ENCODE peak calls at places on chromosomes 3 and 15, in five cellular contexts. Q is body of pancreas, F is brain microvascular endothelial cell, K is nephron progenitor cell, Z is breast epithelium. J is an unnamed sample.

GRCh38 chr3:184786271-184787010 is 25.5 kb upstream of the VPS8 start:
- DNase-seq in Q (peak), F (peak), Z (peak), K (no peak), J (no peak)

GRCh38 chr15:52653451-52653964 is 25.7 kb downstream of the ATOSA start:
- DNase-seq in F (peak), K (no peak), Q (no peak), Z (no peak), J (no peak)

GRCh38 chr3:138124689-138125420 is 7.3 kb downstream of the A4GNT start:
- DNase-seq in Z (no peak), K (no peak), Q (no peak), F (no peak), J (no peak)

GRCh38 chr3:13507247-13507790 is 27.2 kb downstream of the HDAC11 start:
- DNase-seq in Q (no peak), F (no peak), K (no peak), Z (no peak), J (no peak)

GRCh38 chr15:72796515-72797337 is 13.2 kb upstream of the ADPGK start:
- DNase-seq in K (peak), F (no peak), Q (peak), Z (no peak), J (peak)

GRCh38 chr15:42018306-42019224 is 2.3 kb downstream of the PLA2G4E start:
- DNase-seq in Q (no peak), K (no peak), F (no peak), Z (no peak), J (no peak)

GRCh38 chr3:160720123-160720746 is 35.8 kb upstream of the PPM1L start:
- DNase-seq in Z (no peak), Q (peak), F (no peak), K (no peak), J (no peak)

GRCh38 chr15:39953521-39953920 is 19.6 kb downstream of the EIF2AK4 start:
- DNase-seq in F (no peak), K (no peak), Q (no peak), Z (no peak), J (no peak)

GRCh38 chr3:52175416-52176187 is 21.4 kb upstream of the POC1A start:
- DNase-seq in Z (no peak), K (no peak), F (no peak), Q (no peak), J (no peak)

GRCh38 chr3:197833930-197834715 is 43.1 kb downstream of the LRCH3 start:
- DNase-seq in F (no peak), K (no peak), Q (no peak), Z (no peak), J (no peak)

GRCh38 chr3:196721097-196721496 is 8.9 kb downstream of the PIGX start:
- DNase-seq in K (no peak), F (no peak), Q (no peak), Z (no peak), J (no peak)

GRCh38 chr3:188978772-188979171 is 193.0 kb upstream of the TPRG1 start:
- DNase-seq in F (peak), K (no peak), Z (no peak), Q (peak), J (no peak)

GRCh38 chr3:64316971-64317370 is 91.7 kb upstream of the PRICKLE2 start:
- DNase-seq in Q (no peak), Z (no peak), K (no peak), F (peak), J (no peak)

DNA sequence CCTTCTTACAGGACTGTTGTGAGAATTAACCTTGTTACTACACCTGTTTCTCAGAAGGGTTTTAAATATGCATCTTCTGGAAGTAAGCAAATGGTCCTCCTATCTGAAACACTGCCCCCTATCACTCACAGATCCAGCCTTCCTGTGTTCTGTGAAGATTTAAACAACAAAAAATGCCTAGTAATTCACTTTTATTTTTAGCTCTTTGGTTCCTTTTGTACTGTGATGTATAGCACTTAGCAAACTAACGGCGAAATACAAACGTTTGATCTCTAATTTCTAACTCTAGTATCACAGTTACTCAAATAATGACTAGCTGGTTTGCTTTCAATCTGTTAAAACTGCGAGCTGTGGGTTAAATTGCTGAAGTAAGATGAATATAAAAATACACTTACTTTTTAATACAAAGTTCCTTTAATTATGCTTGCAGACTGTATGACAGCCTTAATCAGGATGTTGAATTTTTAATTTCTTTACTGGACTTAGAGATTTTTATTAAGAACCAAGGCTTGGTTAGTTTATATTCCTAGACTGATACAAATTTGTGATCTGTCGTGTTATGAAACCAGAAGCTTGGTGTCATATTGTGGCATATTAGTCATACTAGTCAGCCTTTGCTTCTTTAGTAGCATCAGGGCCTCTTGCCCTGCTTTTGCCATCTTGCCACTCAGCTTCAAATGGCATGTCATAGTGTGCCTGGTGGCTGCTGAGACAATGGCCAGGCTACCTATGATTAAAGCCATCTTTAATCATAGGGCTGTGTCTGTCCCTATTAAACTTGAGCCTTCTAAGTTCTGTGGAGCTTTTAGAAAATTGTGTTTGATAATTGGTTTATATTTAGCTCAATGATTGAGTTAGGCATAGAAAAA is 9.2 kb downstream of the EIF3J start:
- DNase-seq in Z (no peak), F (peak), Q (no peak), K (no peak), J (no peak)
- TF ChIP-seq CTCF in Z (no peak), F (peak), Q (no peak), K (no peak), J (peak)

GRCh38 chr15:38646716-38647115 is 82.1 kb upstream of the RASGRP1 start:
- DNase-seq in K (no peak), F (no peak), Z (no peak), Q (no peak), J (no peak)

GRCh38 chr15:38650936-38651327 is 86.3 kb upstream of the RASGRP1 start:
- DNase-seq in Z (no peak), Q (no peak), F (no peak), K (no peak), J (no peak)

GRCh38 chr15:38648116-38648843 is 83.7 kb upstream of the RASGRP1 start:
- DNase-seq in F (no peak), Q (no peak), Z (no peak), K (no peak), J (no peak)

GRCh38 chr15:38650384-38650783 is 85.8 kb upstream of the RASGRP1 start:
- DNase-seq in Z (no peak), K (no peak), Q (no peak), F (no peak), J (no peak)

GRCh38 chr15:38647683-38648082 is 83.1 kb upstream of the RASGRP1 start:
- DNase-seq in Q (peak), Z (no peak), F (no peak), K (no peak), J (no peak)
- TF ChIP-seq CTCF in Q (peak), Z (no peak), F (peak), K (peak), J (peak)

GRCh38 chr3:135240426-135240825 is 445.4 kb downstream of the EPHB1 start:
- DNase-seq in F (no peak), K (no peak), Q (no peak), Z (no peak), J (no peak)
- TF ChIP-seq CTCF in F (no peak), K (no peak), Q (no peak), Z (no peak), J (no peak)

GRCh38 chr3:71987828-71988227 is 202.9 kb upstream of the PROK2 start:
- DNase-seq in Q (no peak), K (no peak), Z (peak), F (no peak), J (no peak)

GRCh38 chr3:71984843-71985594 is 200.1 kb upstream of the PROK2 start:
- DNase-seq in F (no peak), Q (peak), Z (no peak), K (no peak), J (no peak)

GRCh38 chr3:71990545-71990944 is 205.6 kb upstream of the PROK2 start:
- DNase-seq in Q (no peak), K (no peak), Z (no peak), F (no peak), J (no peak)

GRCh38 chr3:71989165-71989564 is 204.2 kb upstream of the PROK2 start:
- DNase-seq in K (no peak), F (peak), Q (no peak), Z (no peak), J (no peak)

GRCh38 chr3:71987089-71987735 is 202.3 kb upstream of the PROK2 start:
- DNase-seq in Z (no peak), K (no peak), Q (no peak), F (peak), J (no peak)
- TF ChIP-seq CTCF in Z (no peak), K (peak), Q (no peak), F (peak), J (peak)

DNA sequence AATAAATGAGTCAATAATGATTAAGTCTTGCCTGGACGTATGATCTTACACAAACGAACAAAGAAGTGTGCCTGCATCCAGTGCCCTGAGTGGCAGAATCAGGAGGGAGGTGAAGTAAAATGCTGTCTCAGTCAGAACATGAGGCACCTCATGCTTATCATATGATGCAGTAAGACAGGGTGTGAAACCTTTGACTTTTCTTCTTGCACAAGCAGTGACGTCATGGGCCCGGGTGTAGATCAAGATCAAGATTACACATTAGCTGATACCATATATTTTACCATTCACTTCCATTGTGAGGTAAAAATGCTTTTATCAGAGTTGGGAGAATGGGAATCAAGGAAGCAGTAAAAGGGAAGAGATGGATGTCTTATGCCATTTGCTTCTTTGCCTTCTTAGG is 291.6 kb upstream of the PLSCR5 start:
- DNase-seq in F (peak), Q (no peak), K (no peak), Z (no peak), J (no peak)
- TF ChIP-seq CTCF in F (no peak), Q (no peak), K (no peak), Z (no peak), J (no peak)

J was measured in type B pancreatic cell.